ENCODE peak calls at places on chromosome 4, in six cellular contexts. O, L, X, B, V and S are unnamed samples.

GRCh38 chr4:134027931-134028330 is 173.7 kb downstream of the PABPC4L start:
- DNase-seq in L (no peak), O (peak), V (no peak), B (no peak), X (peak), S (no peak)

GRCh38 chr4:74444891-74445642 is at the start of gene AREG:
- DNase-seq in V (peak), B (peak), X (peak), O (peak), L (peak), S (peak)

GRCh38 chr4:54229631-54230478 is 762 bp downstream of the PDGFRA start:
- DNase-seq in B (no peak), V (peak), L (peak), X (no peak), O (peak), S (no peak)

GRCh38 chr4:11218692-11219091 is 210.0 kb downstream of the HS3ST1 start:
- DNase-seq in L (no peak), X (no peak), V (no peak), O (no peak), B (no peak), S (peak)

GRCh38 chr4:121122661-121123060 is 41.5 kb downstream of the TNIP3 start:
- DNase-seq in B (no peak), O (no peak), L (no peak), V (no peak), X (no peak), S (no peak)

GRCh38 chr4:77734928-77735327 is 84.2 kb downstream of the CNOT6L start:
- DNase-seq in X (peak), L (peak), B (no peak), O (peak), V (peak), S (no peak)

GRCh38 chr4:26459756-26460530 is 30.3 kb downstream of the CCKAR start:
- DNase-seq in O (peak), V (peak), L (peak), X (peak), B (no peak), S (no peak)

GRCh38 chr4:14888790-14889189 is 113.5 kb upstream of the CPEB2 start:
- DNase-seq in X (peak), L (no peak), O (no peak), B (no peak), V (no peak), S (no peak)

GRCh38 chr4:52915730-52916129 is 53.6 kb downstream of the RASL11B start:
- DNase-seq in B (no peak), V (no peak), O (no peak), L (no peak), X (no peak), S (no peak)

GRCh38 chr4:182354867-182355266 is 111.7 kb downstream of the TENM3 start:
- DNase-seq in O (no peak), V (no peak), X (peak), L (no peak), B (no peak), S (no peak)

GRCh38 chr4:109748114-109748513 is 18.2 kb upstream of the PLA2G12A start:
- DNase-seq in X (no peak), V (no peak), B (no peak), O (no peak), L (no peak), S (no peak)